ENCODE peak calls at places on chromosomes 1 and 21, in nine cellular contexts. One of them, this sample, is unnamed.

GRCh38 chr1:231563253-231563652 is 34.8 kb downstream of the TSNAX start:
- DNase-seq in tibial nerve: no peak
- DNase-seq in MCF 10A: no peak
- DNase-seq in cardiac muscle cell: no peak
- DNase-seq in mucosa of descending colon: no peak
- DNase-seq in heart left ventricle: no peak
- DNase-seq in neural crest cell: no peak
- DNase-seq in BE2C: no peak
- DNase-seq in cardiac fibroblast: no peak
- DNase-seq in this sample: no peak

GRCh38 chr1:19405195-19405760 is 80.1 kb downstream of the CAPZB start:
- DNase-seq in tibial nerve: no peak
- DNase-seq in cardiac fibroblast: no peak
- DNase-seq in BE2C: peak
- DNase-seq in mucosa of descending colon: no peak
- DNase-seq in cardiac muscle cell: no peak
- DNase-seq in neural crest cell: no peak
- DNase-seq in MCF 10A: no peak
- DNase-seq in heart left ventricle: no peak
- DNase-seq in this sample: no peak

GRCh38 chr21:44736291-44737004 is 25.1 kb upstream of the TSPEAR start:
- DNase-seq in BE2C: no peak
- DNase-seq in cardiac muscle cell: no peak
- DNase-seq in tibial nerve: no peak
- DNase-seq in neural crest cell: no peak
- DNase-seq in heart left ventricle: no peak
- DNase-seq in MCF 10A: peak
- DNase-seq in mucosa of descending colon: peak
- DNase-seq in cardiac fibroblast: no peak
- DNase-seq in this sample: no peak

GRCh38 chr1:35377553-35377952 is 109.0 kb downstream of the ZMYM4 start:
- DNase-seq in MCF 10A: peak
- DNase-seq in BE2C: no peak
- DNase-seq in heart left ventricle: no peak
- DNase-seq in neural crest cell: no peak
- DNase-seq in cardiac fibroblast: peak
- DNase-seq in cardiac muscle cell: no peak
- DNase-seq in mucosa of descending colon: no peak
- DNase-seq in tibial nerve: no peak
- DNase-seq in this sample: no peak

GRCh38 chr1:27676410-27676809 is 4.4 kb upstream of the IFI6 start:
- DNase-seq in BE2C: no peak
- DNase-seq in heart left ventricle: no peak
- DNase-seq in mucosa of descending colon: no peak
- DNase-seq in tibial nerve: no peak
- DNase-seq in cardiac muscle cell: no peak
- DNase-seq in cardiac fibroblast: no peak
- DNase-seq in neural crest cell: no peak
- DNase-seq in MCF 10A: no peak
- DNase-seq in this sample: no peak

GRCh38 chr1:30285461-30286050 is 437.8 kb downstream of the MATN1 start:
- DNase-seq in cardiac muscle cell: no peak
- DNase-seq in tibial nerve: no peak
- DNase-seq in cardiac fibroblast: no peak
- DNase-seq in mucosa of descending colon: no peak
- DNase-seq in heart left ventricle: no peak
- DNase-seq in MCF 10A: no peak
- DNase-seq in BE2C: no peak
- DNase-seq in neural crest cell: no peak
- DNase-seq in this sample: no peak

GRCh38 chr1:156712626-156713025 is 7.2 kb upstream of the CRABP2 start:
- DNase-seq in neural crest cell: no peak
- DNase-seq in tibial nerve: no peak
- DNase-seq in heart left ventricle: no peak
- DNase-seq in mucosa of descending colon: no peak
- DNase-seq in BE2C: no peak
- DNase-seq in cardiac fibroblast: no peak
- DNase-seq in cardiac muscle cell: no peak
- DNase-seq in MCF 10A: peak
- DNase-seq in this sample: no peak

GRCh38 chr1:186298851-186299250 is 76.2 kb downstream of the TPR start:
- DNase-seq in heart left ventricle: no peak
- DNase-seq in tibial nerve: no peak
- DNase-seq in cardiac fibroblast: no peak
- DNase-seq in BE2C: no peak
- DNase-seq in cardiac muscle cell: no peak
- DNase-seq in MCF 10A: no peak
- DNase-seq in mucosa of descending colon: no peak
- DNase-seq in neural crest cell: no peak
- DNase-seq in this sample: no peak

GRCh38 chr1:157399984-157400382 is 152.3 kb downstream of the FCRL5 start:
- DNase-seq in heart left ventricle: no peak
- DNase-seq in BE2C: no peak
- DNase-seq in cardiac muscle cell: no peak
- DNase-seq in neural crest cell: no peak
- DNase-seq in mucosa of descending colon: no peak
- DNase-seq in cardiac fibroblast: no peak
- DNase-seq in MCF 10A: peak
- DNase-seq in tibial nerve: no peak
- DNase-seq in this sample: no peak

GRCh38 chr1:58361134-58361533 is 185.4 kb downstream of the OMA1 start:
- DNase-seq in MCF 10A: no peak
- DNase-seq in neural crest cell: no peak
- DNase-seq in BE2C: no peak
- DNase-seq in tibial nerve: no peak
- DNase-seq in heart left ventricle: no peak
- DNase-seq in cardiac fibroblast: no peak
- DNase-seq in cardiac muscle cell: no peak
- DNase-seq in mucosa of descending colon: no peak
- DNase-seq in this sample: no peak

GRCh38 chr1:58367217-58367616 is 179.3 kb downstream of the OMA1 start:
- DNase-seq in heart left ventricle: no peak
- DNase-seq in BE2C: no peak
- DNase-seq in tibial nerve: no peak
- DNase-seq in cardiac fibroblast: no peak
- DNase-seq in mucosa of descending colon: no peak
- DNase-seq in cardiac muscle cell: no peak
- DNase-seq in MCF 10A: no peak
- DNase-seq in neural crest cell: no peak
- DNase-seq in this sample: no peak

GRCh38 chr1:58365328-58365727 is 181.2 kb downstream of the OMA1 start:
- DNase-seq in cardiac fibroblast: no peak
- DNase-seq in BE2C: no peak
- DNase-seq in mucosa of descending colon: no peak
- DNase-seq in tibial nerve: no peak
- DNase-seq in heart left ventricle: no peak
- DNase-seq in MCF 10A: no peak
- DNase-seq in cardiac muscle cell: no peak
- DNase-seq in neural crest cell: no peak
- DNase-seq in this sample: no peak

GRCh38 chr1:58358311-58358710 is 188.2 kb downstream of the OMA1 start:
- DNase-seq in mucosa of descending colon: no peak
- DNase-seq in cardiac muscle cell: peak
- DNase-seq in neural crest cell: no peak
- DNase-seq in BE2C: no peak
- DNase-seq in tibial nerve: no peak
- DNase-seq in MCF 10A: peak
- DNase-seq in cardiac fibroblast: peak
- DNase-seq in heart left ventricle: no peak
- DNase-seq in this sample: no peak

DNA sequence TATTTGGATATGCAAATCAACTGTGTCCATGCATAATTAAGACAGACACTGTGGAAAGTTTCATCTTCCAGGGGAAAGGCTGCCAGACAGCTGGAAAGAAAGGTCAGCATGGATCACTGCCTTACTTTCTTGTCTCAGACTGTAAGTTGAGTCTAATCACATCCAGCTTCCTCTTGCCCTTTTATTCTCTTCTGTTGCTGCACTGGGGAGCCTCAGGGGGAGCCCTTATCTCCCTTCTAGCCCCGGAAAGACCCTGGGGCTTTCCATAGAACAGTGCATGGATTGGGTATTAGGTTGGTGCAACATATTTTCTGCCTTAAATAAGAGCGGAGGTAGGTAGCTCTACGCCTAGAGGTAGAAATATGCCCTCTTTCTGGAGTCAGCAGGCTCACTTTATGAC is 182.9 kb downstream of the OMA1 start:
- DNase-seq in MCF 10A: no peak
- DNase-seq in neural crest cell: no peak
- DNase-seq in tibial nerve: no peak
- DNase-seq in cardiac muscle cell: no peak
- DNase-seq in mucosa of descending colon: no peak
- DNase-seq in BE2C: no peak
- DNase-seq in cardiac fibroblast: no peak
- DNase-seq in heart left ventricle: no peak
- DNase-seq in this sample: no peak
- TF ChIP-seq CTCF in MCF 10A: no peak
- TF ChIP-seq CTCF in neural crest cell: no peak
- TF ChIP-seq CTCF in tibial nerve: no peak
- TF ChIP-seq CTCF in cardiac muscle cell: no peak
- TF ChIP-seq CTCF in mucosa of descending colon: no peak
- TF ChIP-seq CTCF in BE2C: no peak
- TF ChIP-seq CTCF in cardiac fibroblast: no peak
- TF ChIP-seq CTCF in heart left ventricle: no peak
- TF ChIP-seq CTCF in this sample: no peak

GRCh38 chr1:197813741-197814140 is 38.5 kb upstream of the DENND1B start:
- DNase-seq in BE2C: no peak
- DNase-seq in MCF 10A: no peak
- DNase-seq in cardiac muscle cell: no peak
- DNase-seq in mucosa of descending colon: no peak
- DNase-seq in cardiac fibroblast: no peak
- DNase-seq in neural crest cell: no peak
- DNase-seq in heart left ventricle: no peak
- DNase-seq in tibial nerve: no peak
- DNase-seq in this sample: no peak
- TF ChIP-seq CTCF in BE2C: no peak
- TF ChIP-seq CTCF in MCF 10A: no peak
- TF ChIP-seq CTCF in cardiac muscle cell: no peak
- TF ChIP-seq CTCF in mucosa of descending colon: no peak
- TF ChIP-seq CTCF in cardiac fibroblast: no peak
- TF ChIP-seq CTCF in neural crest cell: no peak
- TF ChIP-seq CTCF in heart left ventricle: no peak
- TF ChIP-seq CTCF in tibial nerve: no peak
- TF ChIP-seq CTCF in this sample: no peak

GRCh38 chr1:92909321-92909720 is 51.9 kb downstream of the DIPK1A start:
- DNase-seq in BE2C: no peak
- DNase-seq in cardiac fibroblast: peak
- DNase-seq in neural crest cell: no peak
- DNase-seq in mucosa of descending colon: no peak
- DNase-seq in heart left ventricle: no peak
- DNase-seq in cardiac muscle cell: no peak
- DNase-seq in MCF 10A: peak
- DNase-seq in tibial nerve: no peak
- DNase-seq in this sample: no peak

GRCh38 chr1:92910081-92910480 is 51.2 kb downstream of the DIPK1A start:
- DNase-seq in mucosa of descending colon: no peak
- DNase-seq in neural crest cell: no peak
- DNase-seq in heart left ventricle: no peak
- DNase-seq in tibial nerve: no peak
- DNase-seq in cardiac fibroblast: peak
- DNase-seq in BE2C: no peak
- DNase-seq in MCF 10A: no peak
- DNase-seq in cardiac muscle cell: no peak
- DNase-seq in this sample: no peak

GRCh38 chr1:92916899-92917298 is 44.4 kb downstream of the DIPK1A start:
- DNase-seq in cardiac muscle cell: no peak
- DNase-seq in BE2C: no peak
- DNase-seq in neural crest cell: no peak
- DNase-seq in heart left ventricle: no peak
- DNase-seq in tibial nerve: no peak
- DNase-seq in mucosa of descending colon: no peak
- DNase-seq in MCF 10A: peak
- DNase-seq in cardiac fibroblast: peak
- DNase-seq in this sample: no peak

GRCh38 chr1:92915547-92915946 is 45.7 kb downstream of the DIPK1A start:
- DNase-seq in BE2C: no peak
- DNase-seq in cardiac fibroblast: peak
- DNase-seq in tibial nerve: no peak
- DNase-seq in cardiac muscle cell: no peak
- DNase-seq in mucosa of descending colon: no peak
- DNase-seq in heart left ventricle: no peak
- DNase-seq in neural crest cell: no peak
- DNase-seq in MCF 10A: no peak
- DNase-seq in this sample: no peak

GRCh38 chr1:92913093-92913819 is 48.0 kb downstream of the DIPK1A start:
- DNase-seq in tibial nerve: no peak
- DNase-seq in MCF 10A: no peak
- DNase-seq in cardiac fibroblast: no peak
- DNase-seq in cardiac muscle cell: no peak
- DNase-seq in mucosa of descending colon: no peak
- DNase-seq in BE2C: no peak
- DNase-seq in heart left ventricle: no peak
- DNase-seq in neural crest cell: no peak
- DNase-seq in this sample: no peak
- TF ChIP-seq CTCF in tibial nerve: no peak
- TF ChIP-seq CTCF in MCF 10A: no peak
- TF ChIP-seq CTCF in cardiac fibroblast: no peak
- TF ChIP-seq CTCF in cardiac muscle cell: no peak
- TF ChIP-seq CTCF in mucosa of descending colon: no peak
- TF ChIP-seq CTCF in BE2C: no peak
- TF ChIP-seq CTCF in heart left ventricle: no peak
- TF ChIP-seq CTCF in neural crest cell: no peak
- TF ChIP-seq CTCF in this sample: no peak

GRCh38 chr1:54107131-54107530 is 45.7 kb downstream of the CDCP2 start:
- DNase-seq in cardiac fibroblast: peak
- DNase-seq in cardiac muscle cell: no peak
- DNase-seq in neural crest cell: no peak
- DNase-seq in heart left ventricle: no peak
- DNase-seq in MCF 10A: peak
- DNase-seq in mucosa of descending colon: no peak
- DNase-seq in BE2C: no peak
- DNase-seq in tibial nerve: no peak
- DNase-seq in this sample: peak
- TF ChIP-seq CTCF in cardiac fibroblast: peak
- TF ChIP-seq CTCF in cardiac muscle cell: peak
- TF ChIP-seq CTCF in neural crest cell: peak
- TF ChIP-seq CTCF in heart left ventricle: no peak
- TF ChIP-seq CTCF in MCF 10A: no peak
- TF ChIP-seq CTCF in mucosa of descending colon: no peak
- TF ChIP-seq CTCF in BE2C: peak
- TF ChIP-seq CTCF in tibial nerve: no peak
- TF ChIP-seq CTCF in this sample: no peak

DNA sequence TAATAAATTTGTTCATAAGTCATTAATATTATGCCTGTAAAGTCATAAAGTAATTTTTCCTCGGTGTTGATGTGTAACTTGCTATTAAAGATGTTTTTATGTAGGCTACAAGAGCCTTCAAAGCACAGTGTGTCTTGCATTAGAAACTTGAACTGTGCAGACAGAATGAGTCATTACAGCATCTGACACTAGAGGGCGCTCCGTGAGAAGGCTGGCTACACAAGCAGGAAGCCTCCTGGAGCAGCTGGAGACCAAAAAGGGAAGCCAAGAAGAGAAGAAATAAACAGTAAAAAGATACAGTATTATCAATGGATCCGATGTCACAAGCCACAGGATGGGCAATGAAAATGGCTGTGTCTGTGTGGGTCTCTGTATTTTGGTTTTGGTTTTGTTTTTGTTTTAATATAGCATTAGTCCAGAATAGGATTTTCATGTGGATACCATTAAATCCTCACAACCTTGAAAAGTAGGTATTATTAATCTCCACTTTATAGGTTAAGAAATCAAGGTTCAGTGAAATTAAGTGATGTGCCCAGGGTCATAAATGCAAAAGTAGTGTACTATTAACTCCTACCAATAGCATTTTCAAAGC is 16.1 kb upstream of the LRRC8D start:
- DNase-seq in cardiac muscle cell: peak
- DNase-seq in mucosa of descending colon: peak
- DNase-seq in BE2C: peak
- DNase-seq in cardiac fibroblast: peak
- DNase-seq in heart left ventricle: peak
- DNase-seq in MCF 10A: peak
- DNase-seq in tibial nerve: peak
- DNase-seq in neural crest cell: peak
- DNase-seq in this sample: peak
- TF ChIP-seq CTCF in cardiac muscle cell: peak
- TF ChIP-seq CTCF in mucosa of descending colon: peak
- TF ChIP-seq CTCF in BE2C: peak
- TF ChIP-seq CTCF in cardiac fibroblast: peak
- TF ChIP-seq CTCF in heart left ventricle: peak
- TF ChIP-seq CTCF in MCF 10A: peak
- TF ChIP-seq CTCF in tibial nerve: peak
- TF ChIP-seq CTCF in neural crest cell: peak
- TF ChIP-seq CTCF in this sample: peak

This sample was measured in glutamatergic neuron.